ENCODE peak calls at places on chromosomes 6 and 20, in eight cellular contexts. U is transverse colon, H is GM12878, L is upper lobe of left lung, D is breast epithelium, Z is HepG2, I is HCT116, E is K562. O is an unnamed sample.

GRCh38 chr20:25356294-25356933 is 34.2 kb downstream of the ABHD12 start:
- DNase-seq in L (no peak), I (no peak), E (no peak), Z (no peak), D (no peak), U (no peak), H (no peak), O (no peak)

GRCh38 chr20:58693226-58694006 is 816 bp downstream of the NPEPL1 start:
- DNase-seq in Z (no peak), D (no peak), E (no peak), I (no peak), U (peak; percentile 28), H (no peak), L (peak; percentile 91), O (no peak)

GRCh38 chr6:169811072-169811471 is 59.6 kb downstream of the ERMARD start:
- DNase-seq in L (no peak), H (no peak), E (no peak), Z (no peak), U (no peak), I (no peak), D (no peak), O (peak; percentile 85)

GRCh38 chr20:19047040-19047950 is 165.1 kb upstream of the SLC24A3 start:
- DNase-seq in U (peak; percentile 84), Z (no peak), E (no peak), L (no peak), D (peak; percentile 76), H (no peak), I (no peak), O (peak; percentile 89)

GRCh38 chr20:46108435-46108841 is 9.7 kb upstream of the CD40 start:
- DNase-seq in U (no peak), E (no peak), I (no peak), L (no peak), Z (no peak), D (no peak), H (peak; percentile 93), O (no peak)

GRCh38 chr6:93794161-93794560 is 374.8 kb upstream of the EPHA7 start:
- DNase-seq in D (no peak), L (no peak), I (no peak), E (no peak), Z (no peak), H (no peak), U (no peak), O (no peak)

GRCh38 chr20:22106308-22106938 is 401.0 kb downstream of the PAX1 start:
- DNase-seq in H (no peak), I (no peak), L (no peak), D (no peak), Z (peak; percentile 61), U (no peak), E (no peak), O (no peak)

GRCh38 chr6:5930143-5930770 is 76.5 kb downstream of the NRN1 start:
- DNase-seq in L (no peak), H (no peak), E (no peak), D (no peak), Z (no peak), U (no peak), I (no peak), O (no peak)

GRCh38 chr6:37822851-37823682 is 3.5 kb downstream of the ZFAND3 start:
- DNase-seq in Z (peak; percentile 44), E (no peak), H (no peak), D (no peak), L (no peak), I (no peak), U (peak; percentile 89), O (no peak)

GRCh38 chr6:24864345-24864744 is 65.6 kb upstream of the ARMH2 start:
- DNase-seq in D (no peak), I (no peak), U (no peak), H (no peak), Z (no peak), L (no peak), E (no peak), O (no peak)

GRCh38 chr20:48725589-48725991 is 102.2 kb downstream of the PREX1 start:
- DNase-seq in I (peak; percentile 21), U (no peak), L (no peak), H (no peak), Z (no peak), E (peak; percentile 54), D (no peak), O (no peak)

GRCh38 chr20:4507288-4507719 is 214.4 kb upstream of the PRND start:
- DNase-seq in H (no peak), E (no peak), L (no peak), U (no peak), Z (no peak), D (no peak), I (no peak), O (no peak)

GRCh38 chr20:25047766-25048165 is 10.2 kb downstream of the ACSS1 start:
- DNase-seq in U (peak; percentile 6), Z (no peak), I (no peak), E (no peak), L (no peak), D (no peak), H (no peak), O (no peak)

GRCh38 chr6:118589186-118589585 is 41.1 kb downstream of the PLN start:
- DNase-seq in H (no peak), Z (no peak), I (no peak), D (no peak), E (no peak), L (no peak), U (no peak), O (no peak)

GRCh38 chr6:100753421-100753820 is 127.7 kb downstream of the ASCC3 start:
- DNase-seq in D (no peak), I (no peak), U (no peak), L (no peak), Z (no peak), E (no peak), H (no peak), O (no peak)

GRCh38 chr6:16769986-16770376 is 8.7 kb upstream of the ATXN1 start:
- DNase-seq in Z (no peak), I (no peak), E (no peak), D (no peak), H (no peak), L (no peak), U (no peak), O (no peak)

GRCh38 chr20:61306935-61307475 is 54.9 kb downstream of the CDH4 start:
- DNase-seq in U (no peak), L (no peak), D (no peak), H (no peak), Z (no peak), E (no peak), I (no peak), O (no peak)

GRCh38 chr6:53828215-53828614 is 33.4 kb downstream of the LRRC1 start:
- DNase-seq in D (no peak), E (no peak), U (no peak), Z (no peak), H (no peak), I (no peak), L (peak; percentile 32), O (no peak)

GRCh38 chr6:43215066-43215465 is 14.2 kb downstream of the DNPH1 start:
- DNase-seq in D (no peak), E (no peak), L (peak; percentile 44), U (no peak), I (no peak), Z (no peak), H (no peak), O (no peak)

GRCh38 chr6:5398530-5398929 is 137.2 kb downstream of the FARS2 start:
- DNase-seq in I (peak; percentile 43), D (no peak), E (peak; percentile 33), H (no peak), U (no peak), Z (peak; percentile 35), L (no peak), O (no peak)

GRCh38 chr20:22940350-22940749 is 94.8 kb upstream of the SSTR4 start:
- DNase-seq in Z (no peak), D (no peak), H (no peak), E (no peak), I (no peak), U (no peak), L (no peak), O (peak; percentile 62)

GRCh38 chr6:137878810-137879285 is 11.8 kb downstream of the TNFAIP3 start:
- DNase-seq in I (no peak), L (peak; percentile 55), U (no peak), D (no peak), E (no peak), H (no peak), Z (no peak), O (no peak)
- TF ChIP-seq POLR2AphosphoS5 in I (no peak), L (no peak), U (no peak), D (no peak), E (no peak), H (peak; percentile 79), Z (no peak), O (no peak)

GRCh38 chr6:166382933-166383816 is at the start of gene MPC1:
- DNase-seq in I (peak; percentile 85), E (peak; percentile 97), U (peak; percentile 97), H (peak; percentile 81), Z (peak; percentile 94), D (peak; percentile 94), L (peak; percentile 100), O (peak; percentile 97)
- TF ChIP-seq POLR2A in I (peak; percentile 49), E (peak; percentile 87), U (peak; percentile 93), H (peak; percentile 88), Z (peak; percentile 81), D (peak; percentile 34), L (peak; percentile 89), O (peak; percentile 43)

GRCh38 chr6:54860132-54860531 is 13.6 kb downstream of the FAM83B start:
- DNase-seq in D (no peak), H (no peak), E (no peak), U (no peak), Z (no peak), L (no peak), I (no peak), O (no peak)
- H3K4me1 ChIP-seq in D (no peaks in the 10 kb centered on the region), H (no peaks in the 10 kb centered on the region), E (no peaks in the 10 kb centered on the region), U (no peaks in the 10 kb centered on the region), Z (no peaks in the 10 kb centered on the region), L (no peaks in the 10 kb centered on the region), I (peaks cover 25% of the 10 kb centered on the region), O (no peaks in the 10 kb centered on the region)

GRCh38 chr6:144856622-144857021 is 571.5 kb downstream of the UTRN start:
- DNase-seq in U (no peak), I (no peak), Z (no peak), E (no peak), H (no peak), L (no peak), D (no peak), O (no peak)

GRCh38 chr6:144855812-144856531 is 570.8 kb downstream of the UTRN start:
- DNase-seq in D (no peak), U (no peak), Z (peak; percentile 3), E (no peak), H (no peak), L (no peak), I (no peak), O (no peak)

GRCh38 chr6:144853603-144854002 is 568.5 kb downstream of the UTRN start:
- DNase-seq in U (no peak), I (no peak), H (no peak), E (no peak), Z (no peak), D (no peak), L (no peak), O (no peak)

GRCh38 chr6:144857086-144857485 is 572.0 kb downstream of the UTRN start:
- DNase-seq in U (no peak), Z (no peak), E (no peak), L (no peak), D (no peak), I (no peak), H (no peak), O (no peak)

DNA sequence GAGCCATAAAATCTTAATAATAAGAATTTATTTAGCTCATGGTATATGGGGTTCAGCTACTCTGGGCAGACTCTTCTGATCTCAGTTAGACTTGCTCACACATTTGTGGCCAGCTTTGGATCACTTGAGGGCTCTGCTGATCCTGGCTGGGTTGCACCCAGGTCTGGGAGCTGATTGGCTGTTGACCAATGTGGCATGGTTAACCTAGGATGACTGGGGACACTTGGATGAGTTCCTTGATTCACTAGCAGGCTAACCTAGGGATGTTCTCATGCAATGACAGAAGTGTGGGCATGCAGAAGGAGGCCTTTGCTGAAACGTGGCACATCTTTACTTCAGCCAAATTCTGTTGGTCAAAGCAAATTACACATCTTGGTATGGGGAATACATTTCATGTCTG is 569.5 kb downstream of the UTRN start:
- DNase-seq in Z (no peak), U (no peak), H (no peak), I (no peak), L (no peak), E (no peak), D (no peak), O (no peak)
- TF ChIP-seq POLR2AphosphoS5 in Z (peak; percentile 34), U (no peak), H (no peak), I (no peak), L (no peak), E (no peak), D (no peak), O (no peak)